ENCODE peak calls at places on chromosome 9, in ten cellular contexts. One of them, this sample, is unnamed.

GRCh38 chr9:16012621-16013020 is 459.8 kb downstream of the CCDC171 start:
- DNase-seq in BJ: no peak
- DNase-seq in GM18507: no peak
- DNase-seq in stimulated activated CD4-positive, alpha-beta T cell treated with anti-CD3 and anti-CD28 coated beads, Interleukin-2, amount 100 ng/mL, for 48 hours: no peak
- DNase-seq in mucosa of gallbladder: no peak
- DNase-seq in B cell: no peak
- DNase-seq in central memory CD4-positive, alpha-beta T cell: no peak
- DNase-seq in stimulated activated naive CD8-positive, alpha-beta T cell treated with anti-CD3 and anti-CD28 coated beads, Interleukin-15, amount 100 ng/mL, for 72 hours: no peak
- DNase-seq in DND-41: no peak
- DNase-seq in dermis microvascular lymphatic vessel endothelial cell: no peak
- DNase-seq in this sample: no peak

GRCh38 chr9:137168907-137169763 is 716 bp downstream of the LRRC26 start:
- DNase-seq in stimulated activated CD4-positive, alpha-beta T cell treated with anti-CD3 and anti-CD28 coated beads, Interleukin-2, amount 100 ng/mL, for 48 hours: no peak
- DNase-seq in GM18507: peak; percentile 47
- DNase-seq in DND-41: no peak
- DNase-seq in mucosa of gallbladder: no peak
- DNase-seq in central memory CD4-positive, alpha-beta T cell: no peak
- DNase-seq in B cell: no peak
- DNase-seq in BJ: no peak
- DNase-seq in stimulated activated naive CD8-positive, alpha-beta T cell treated with anti-CD3 and anti-CD28 coated beads, Interleukin-15, amount 100 ng/mL, for 72 hours: no peak
- DNase-seq in dermis microvascular lymphatic vessel endothelial cell: peak; percentile 74
- DNase-seq in this sample: no peak

GRCh38 chr9:73380411-73380810 is 228.7 kb downstream of the ANXA1 start:
- DNase-seq in DND-41: no peak
- DNase-seq in dermis microvascular lymphatic vessel endothelial cell: no peak
- DNase-seq in central memory CD4-positive, alpha-beta T cell: no peak
- DNase-seq in B cell: no peak
- DNase-seq in stimulated activated naive CD8-positive, alpha-beta T cell treated with anti-CD3 and anti-CD28 coated beads, Interleukin-15, amount 100 ng/mL, for 72 hours: no peak
- DNase-seq in GM18507: no peak
- DNase-seq in BJ: no peak
- DNase-seq in mucosa of gallbladder: no peak
- DNase-seq in stimulated activated CD4-positive, alpha-beta T cell treated with anti-CD3 and anti-CD28 coated beads, Interleukin-2, amount 100 ng/mL, for 48 hours: no peak
- DNase-seq in this sample: no peak

GRCh38 chr9:134560206-134560605 is 81.4 kb upstream of the COL5A1 start:
- DNase-seq in B cell: no peak
- DNase-seq in DND-41: no peak
- DNase-seq in GM18507: no peak
- DNase-seq in stimulated activated naive CD8-positive, alpha-beta T cell treated with anti-CD3 and anti-CD28 coated beads, Interleukin-15, amount 100 ng/mL, for 72 hours: no peak
- DNase-seq in central memory CD4-positive, alpha-beta T cell: no peak
- DNase-seq in mucosa of gallbladder: no peak
- DNase-seq in BJ: no peak
- DNase-seq in dermis microvascular lymphatic vessel endothelial cell: no peak
- DNase-seq in stimulated activated CD4-positive, alpha-beta T cell treated with anti-CD3 and anti-CD28 coated beads, Interleukin-2, amount 100 ng/mL, for 48 hours: no peak
- DNase-seq in this sample: no peak

GRCh38 chr9:13151489-13151888 is 128.0 kb downstream of the MPDZ start:
- DNase-seq in mucosa of gallbladder: no peak
- DNase-seq in central memory CD4-positive, alpha-beta T cell: no peak
- DNase-seq in DND-41: no peak
- DNase-seq in BJ: no peak
- DNase-seq in GM18507: no peak
- DNase-seq in stimulated activated naive CD8-positive, alpha-beta T cell treated with anti-CD3 and anti-CD28 coated beads, Interleukin-15, amount 100 ng/mL, for 72 hours: no peak
- DNase-seq in stimulated activated CD4-positive, alpha-beta T cell treated with anti-CD3 and anti-CD28 coated beads, Interleukin-2, amount 100 ng/mL, for 48 hours: no peak
- DNase-seq in B cell: no peak
- DNase-seq in dermis microvascular lymphatic vessel endothelial cell: no peak
- DNase-seq in this sample: no peak

GRCh38 chr9:4258321-4259093 is 41.4 kb downstream of the GLIS3 start:
- DNase-seq in GM18507: no peak
- DNase-seq in DND-41: no peak
- DNase-seq in mucosa of gallbladder: no peak
- DNase-seq in dermis microvascular lymphatic vessel endothelial cell: peak; percentile 41
- DNase-seq in central memory CD4-positive, alpha-beta T cell: no peak
- DNase-seq in stimulated activated naive CD8-positive, alpha-beta T cell treated with anti-CD3 and anti-CD28 coated beads, Interleukin-15, amount 100 ng/mL, for 72 hours: no peak
- DNase-seq in BJ: no peak
- DNase-seq in B cell: no peak
- DNase-seq in stimulated activated CD4-positive, alpha-beta T cell treated with anti-CD3 and anti-CD28 coated beads, Interleukin-2, amount 100 ng/mL, for 48 hours: no peak
- DNase-seq in this sample: no peak

GRCh38 chr9:12784461-12785250 is 9.8 kb downstream of the LURAP1L start:
- DNase-seq in BJ: peak; percentile 82
- DNase-seq in stimulated activated naive CD8-positive, alpha-beta T cell treated with anti-CD3 and anti-CD28 coated beads, Interleukin-15, amount 100 ng/mL, for 72 hours: no peak
- DNase-seq in central memory CD4-positive, alpha-beta T cell: no peak
- DNase-seq in GM18507: no peak
- DNase-seq in dermis microvascular lymphatic vessel endothelial cell: peak; percentile 48
- DNase-seq in B cell: no peak
- DNase-seq in stimulated activated CD4-positive, alpha-beta T cell treated with anti-CD3 and anti-CD28 coated beads, Interleukin-2, amount 100 ng/mL, for 48 hours: no peak
- DNase-seq in DND-41: no peak
- DNase-seq in mucosa of gallbladder: peak; percentile 65
- DNase-seq in this sample: no peak

GRCh38 chr9:133334161-133334560 is 1.8 kb downstream of the SURF6 start:
- DNase-seq in mucosa of gallbladder: peak; percentile 72
- DNase-seq in stimulated activated naive CD8-positive, alpha-beta T cell treated with anti-CD3 and anti-CD28 coated beads, Interleukin-15, amount 100 ng/mL, for 72 hours: no peak
- DNase-seq in stimulated activated CD4-positive, alpha-beta T cell treated with anti-CD3 and anti-CD28 coated beads, Interleukin-2, amount 100 ng/mL, for 48 hours: no peak
- DNase-seq in dermis microvascular lymphatic vessel endothelial cell: no peak
- DNase-seq in BJ: no peak
- DNase-seq in DND-41: no peak
- DNase-seq in B cell: no peak
- DNase-seq in GM18507: no peak
- DNase-seq in central memory CD4-positive, alpha-beta T cell: no peak
- DNase-seq in this sample: no peak

GRCh38 chr9:22237497-22238363 is 208.9 kb upstream of the DMRTA1 start:
- DNase-seq in mucosa of gallbladder: no peak
- DNase-seq in DND-41: peak; percentile 38
- DNase-seq in stimulated activated naive CD8-positive, alpha-beta T cell treated with anti-CD3 and anti-CD28 coated beads, Interleukin-15, amount 100 ng/mL, for 72 hours: no peak
- DNase-seq in B cell: no peak
- DNase-seq in central memory CD4-positive, alpha-beta T cell: no peak
- DNase-seq in dermis microvascular lymphatic vessel endothelial cell: peak; percentile 62
- DNase-seq in GM18507: no peak
- DNase-seq in BJ: no peak
- DNase-seq in stimulated activated CD4-positive, alpha-beta T cell treated with anti-CD3 and anti-CD28 coated beads, Interleukin-2, amount 100 ng/mL, for 48 hours: no peak
- DNase-seq in this sample: no peak

GRCh38 chr9:124389146-124389939 is 25.9 kb downstream of the PSMB7 start:
- DNase-seq in GM18507: no peak
- DNase-seq in stimulated activated naive CD8-positive, alpha-beta T cell treated with anti-CD3 and anti-CD28 coated beads, Interleukin-15, amount 100 ng/mL, for 72 hours: no peak
- DNase-seq in DND-41: no peak
- DNase-seq in mucosa of gallbladder: no peak
- DNase-seq in central memory CD4-positive, alpha-beta T cell: no peak
- DNase-seq in B cell: no peak
- DNase-seq in stimulated activated CD4-positive, alpha-beta T cell treated with anti-CD3 and anti-CD28 coated beads, Interleukin-2, amount 100 ng/mL, for 48 hours: no peak
- DNase-seq in dermis microvascular lymphatic vessel endothelial cell: no peak
- DNase-seq in BJ: no peak
- DNase-seq in this sample: no peak

GRCh38 chr9:129458663-129459549 is 162.0 kb downstream of the C9orf50 start:
- DNase-seq in GM18507: no peak
- DNase-seq in dermis microvascular lymphatic vessel endothelial cell: no peak
- DNase-seq in BJ: no peak
- DNase-seq in DND-41: peak; percentile 20
- DNase-seq in B cell: peak; percentile 87
- DNase-seq in mucosa of gallbladder: peak; percentile 36
- DNase-seq in stimulated activated CD4-positive, alpha-beta T cell treated with anti-CD3 and anti-CD28 coated beads, Interleukin-2, amount 100 ng/mL, for 48 hours: no peak
- DNase-seq in stimulated activated naive CD8-positive, alpha-beta T cell treated with anti-CD3 and anti-CD28 coated beads, Interleukin-15, amount 100 ng/mL, for 72 hours: peak; percentile 62
- DNase-seq in central memory CD4-positive, alpha-beta T cell: no peak
- DNase-seq in this sample: no peak

GRCh38 chr9:127791085-127791484 is 5.3 kb downstream of the CDK9 start:
- DNase-seq in dermis microvascular lymphatic vessel endothelial cell: no peak
- DNase-seq in central memory CD4-positive, alpha-beta T cell: no peak
- DNase-seq in DND-41: no peak
- DNase-seq in GM18507: no peak
- DNase-seq in BJ: no peak
- DNase-seq in stimulated activated CD4-positive, alpha-beta T cell treated with anti-CD3 and anti-CD28 coated beads, Interleukin-2, amount 100 ng/mL, for 48 hours: no peak
- DNase-seq in mucosa of gallbladder: no peak
- DNase-seq in stimulated activated naive CD8-positive, alpha-beta T cell treated with anti-CD3 and anti-CD28 coated beads, Interleukin-15, amount 100 ng/mL, for 72 hours: no peak
- DNase-seq in B cell: no peak
- DNase-seq in this sample: no peak

GRCh38 chr9:127647451-127647850 is 35.4 kb downstream of the STXBP1 start:
- DNase-seq in mucosa of gallbladder: no peak
- DNase-seq in DND-41: no peak
- DNase-seq in dermis microvascular lymphatic vessel endothelial cell: no peak
- DNase-seq in GM18507: no peak
- DNase-seq in B cell: no peak
- DNase-seq in central memory CD4-positive, alpha-beta T cell: no peak
- DNase-seq in stimulated activated naive CD8-positive, alpha-beta T cell treated with anti-CD3 and anti-CD28 coated beads, Interleukin-15, amount 100 ng/mL, for 72 hours: no peak
- DNase-seq in stimulated activated CD4-positive, alpha-beta T cell treated with anti-CD3 and anti-CD28 coated beads, Interleukin-2, amount 100 ng/mL, for 48 hours: no peak
- DNase-seq in BJ: no peak
- DNase-seq in this sample: no peak

GRCh38 chr9:92097997-92098482 is 17.2 kb downstream of the SPTLC1 start:
- DNase-seq in stimulated activated CD4-positive, alpha-beta T cell treated with anti-CD3 and anti-CD28 coated beads, Interleukin-2, amount 100 ng/mL, for 48 hours: peak; percentile 73
- DNase-seq in mucosa of gallbladder: peak; percentile 88
- DNase-seq in DND-41: no peak
- DNase-seq in dermis microvascular lymphatic vessel endothelial cell: peak; percentile 87
- DNase-seq in B cell: no peak
- DNase-seq in BJ: peak; percentile 4
- DNase-seq in stimulated activated naive CD8-positive, alpha-beta T cell treated with anti-CD3 and anti-CD28 coated beads, Interleukin-15, amount 100 ng/mL, for 72 hours: peak; percentile 11
- DNase-seq in central memory CD4-positive, alpha-beta T cell: peak; percentile 62
- DNase-seq in GM18507: no peak
- DNase-seq in this sample: no peak

GRCh38 chr9:708556-709432 is 132.7 kb upstream of the DMRT1 start:
- DNase-seq in GM18507: no peak
- DNase-seq in BJ: no peak
- DNase-seq in stimulated activated CD4-positive, alpha-beta T cell treated with anti-CD3 and anti-CD28 coated beads, Interleukin-2, amount 100 ng/mL, for 48 hours: no peak
- DNase-seq in mucosa of gallbladder: no peak
- DNase-seq in dermis microvascular lymphatic vessel endothelial cell: peak; percentile 47
- DNase-seq in central memory CD4-positive, alpha-beta T cell: no peak
- DNase-seq in DND-41: no peak
- DNase-seq in B cell: no peak
- DNase-seq in stimulated activated naive CD8-positive, alpha-beta T cell treated with anti-CD3 and anti-CD28 coated beads, Interleukin-15, amount 100 ng/mL, for 72 hours: no peak
- DNase-seq in this sample: no peak

GRCh38 chr9:13919386-13919785 is 394.6 kb downstream of the NFIB start:
- DNase-seq in dermis microvascular lymphatic vessel endothelial cell: no peak
- DNase-seq in stimulated activated naive CD8-positive, alpha-beta T cell treated with anti-CD3 and anti-CD28 coated beads, Interleukin-15, amount 100 ng/mL, for 72 hours: no peak
- DNase-seq in BJ: no peak
- DNase-seq in stimulated activated CD4-positive, alpha-beta T cell treated with anti-CD3 and anti-CD28 coated beads, Interleukin-2, amount 100 ng/mL, for 48 hours: no peak
- DNase-seq in DND-41: no peak
- DNase-seq in mucosa of gallbladder: no peak
- DNase-seq in B cell: no peak
- DNase-seq in GM18507: no peak
- DNase-seq in central memory CD4-positive, alpha-beta T cell: no peak
- DNase-seq in this sample: no peak

GRCh38 chr9:22111871-22112247 is 102.8 kb upstream of the CDKN2B start:
- DNase-seq in central memory CD4-positive, alpha-beta T cell: no peak
- DNase-seq in stimulated activated CD4-positive, alpha-beta T cell treated with anti-CD3 and anti-CD28 coated beads, Interleukin-2, amount 100 ng/mL, for 48 hours: no peak
- DNase-seq in GM18507: no peak
- DNase-seq in dermis microvascular lymphatic vessel endothelial cell: peak; percentile 59
- DNase-seq in DND-41: no peak
- DNase-seq in B cell: no peak
- DNase-seq in stimulated activated naive CD8-positive, alpha-beta T cell treated with anti-CD3 and anti-CD28 coated beads, Interleukin-15, amount 100 ng/mL, for 72 hours: no peak
- DNase-seq in mucosa of gallbladder: no peak
- DNase-seq in BJ: peak; percentile 66
- DNase-seq in this sample: no peak

GRCh38 chr9:131721096-131721495 is 18.8 kb downstream of the RAPGEF1 start:
- DNase-seq in dermis microvascular lymphatic vessel endothelial cell: no peak
- DNase-seq in central memory CD4-positive, alpha-beta T cell: no peak
- DNase-seq in GM18507: no peak
- DNase-seq in DND-41: no peak
- DNase-seq in stimulated activated CD4-positive, alpha-beta T cell treated with anti-CD3 and anti-CD28 coated beads, Interleukin-2, amount 100 ng/mL, for 48 hours: no peak
- DNase-seq in mucosa of gallbladder: no peak
- DNase-seq in B cell: no peak
- DNase-seq in BJ: no peak
- DNase-seq in stimulated activated naive CD8-positive, alpha-beta T cell treated with anti-CD3 and anti-CD28 coated beads, Interleukin-15, amount 100 ng/mL, for 72 hours: no peak
- DNase-seq in this sample: no peak

GRCh38 chr9:121760571-121760970 is 109.1 kb downstream of the DAB2IP start:
- DNase-seq in B cell: no peak
- DNase-seq in mucosa of gallbladder: no peak
- DNase-seq in GM18507: no peak
- DNase-seq in dermis microvascular lymphatic vessel endothelial cell: no peak
- DNase-seq in BJ: no peak
- DNase-seq in stimulated activated CD4-positive, alpha-beta T cell treated with anti-CD3 and anti-CD28 coated beads, Interleukin-2, amount 100 ng/mL, for 48 hours: no peak
- DNase-seq in central memory CD4-positive, alpha-beta T cell: no peak
- DNase-seq in stimulated activated naive CD8-positive, alpha-beta T cell treated with anti-CD3 and anti-CD28 coated beads, Interleukin-15, amount 100 ng/mL, for 72 hours: no peak
- DNase-seq in DND-41: no peak
- DNase-seq in this sample: no peak

GRCh38 chr9:36164361-36164760 is 4.8 kb upstream of the CCIN start:
- DNase-seq in central memory CD4-positive, alpha-beta T cell: no peak
- DNase-seq in mucosa of gallbladder: no peak
- DNase-seq in stimulated activated naive CD8-positive, alpha-beta T cell treated with anti-CD3 and anti-CD28 coated beads, Interleukin-15, amount 100 ng/mL, for 72 hours: no peak
- DNase-seq in DND-41: no peak
- DNase-seq in BJ: no peak
- DNase-seq in B cell: no peak
- DNase-seq in stimulated activated CD4-positive, alpha-beta T cell treated with anti-CD3 and anti-CD28 coated beads, Interleukin-2, amount 100 ng/mL, for 48 hours: no peak
- DNase-seq in dermis microvascular lymphatic vessel endothelial cell: no peak
- DNase-seq in GM18507: no peak
- DNase-seq in this sample: no peak

GRCh38 chr9:112890106-112891081 is at the start of gene SLC46A2:
- DNase-seq in dermis microvascular lymphatic vessel endothelial cell: no peak
- DNase-seq in stimulated activated naive CD8-positive, alpha-beta T cell treated with anti-CD3 and anti-CD28 coated beads, Interleukin-15, amount 100 ng/mL, for 72 hours: no peak
- DNase-seq in mucosa of gallbladder: no peak
- DNase-seq in DND-41: no peak
- DNase-seq in B cell: no peak
- DNase-seq in stimulated activated CD4-positive, alpha-beta T cell treated with anti-CD3 and anti-CD28 coated beads, Interleukin-2, amount 100 ng/mL, for 48 hours: no peak
- DNase-seq in central memory CD4-positive, alpha-beta T cell: no peak
- DNase-seq in BJ: no peak
- DNase-seq in GM18507: no peak
- DNase-seq in this sample: no peak

GRCh38 chr9:127130661-127131538 is 8.5 kb upstream of the ANGPTL2 start:
- DNase-seq in GM18507: no peak
- DNase-seq in BJ: peak; percentile 84
- DNase-seq in stimulated activated naive CD8-positive, alpha-beta T cell treated with anti-CD3 and anti-CD28 coated beads, Interleukin-15, amount 100 ng/mL, for 72 hours: no peak
- DNase-seq in DND-41: no peak
- DNase-seq in B cell: no peak
- DNase-seq in stimulated activated CD4-positive, alpha-beta T cell treated with anti-CD3 and anti-CD28 coated beads, Interleukin-2, amount 100 ng/mL, for 48 hours: no peak
- DNase-seq in dermis microvascular lymphatic vessel endothelial cell: no peak
- DNase-seq in central memory CD4-positive, alpha-beta T cell: no peak
- DNase-seq in mucosa of gallbladder: peak; percentile 56
- DNase-seq in this sample: no peak

GRCh38 chr9:123453904-123454321 is 97.9 kb downstream of the CRB2 start:
- DNase-seq in DND-41: no peak
- DNase-seq in central memory CD4-positive, alpha-beta T cell: no peak
- DNase-seq in mucosa of gallbladder: no peak
- DNase-seq in BJ: no peak
- DNase-seq in dermis microvascular lymphatic vessel endothelial cell: no peak
- DNase-seq in stimulated activated CD4-positive, alpha-beta T cell treated with anti-CD3 and anti-CD28 coated beads, Interleukin-2, amount 100 ng/mL, for 48 hours: no peak
- DNase-seq in B cell: no peak
- DNase-seq in stimulated activated naive CD8-positive, alpha-beta T cell treated with anti-CD3 and anti-CD28 coated beads, Interleukin-15, amount 100 ng/mL, for 72 hours: no peak
- DNase-seq in GM18507: no peak
- DNase-seq in this sample: no peak

GRCh38 chr9:34124923-34125322 is 1.6 kb downstream of the DCAF12 start:
- DNase-seq in dermis microvascular lymphatic vessel endothelial cell: no peak
- DNase-seq in GM18507: no peak
- DNase-seq in B cell: no peak
- DNase-seq in stimulated activated naive CD8-positive, alpha-beta T cell treated with anti-CD3 and anti-CD28 coated beads, Interleukin-15, amount 100 ng/mL, for 72 hours: no peak
- DNase-seq in central memory CD4-positive, alpha-beta T cell: no peak
- DNase-seq in stimulated activated CD4-positive, alpha-beta T cell treated with anti-CD3 and anti-CD28 coated beads, Interleukin-2, amount 100 ng/mL, for 48 hours: no peak
- DNase-seq in BJ: no peak
- DNase-seq in DND-41: no peak
- DNase-seq in mucosa of gallbladder: no peak
- DNase-seq in this sample: no peak

GRCh38 chr9:89177401-89178161 is 1.0 kb downstream of the SHC3 start:
- DNase-seq in central memory CD4-positive, alpha-beta T cell: no peak
- DNase-seq in stimulated activated CD4-positive, alpha-beta T cell treated with anti-CD3 and anti-CD28 coated beads, Interleukin-2, amount 100 ng/mL, for 48 hours: no peak
- DNase-seq in mucosa of gallbladder: no peak
- DNase-seq in dermis microvascular lymphatic vessel endothelial cell: no peak
- DNase-seq in DND-41: no peak
- DNase-seq in BJ: no peak
- DNase-seq in stimulated activated naive CD8-positive, alpha-beta T cell treated with anti-CD3 and anti-CD28 coated beads, Interleukin-15, amount 100 ng/mL, for 72 hours: no peak
- DNase-seq in GM18507: no peak
- DNase-seq in B cell: no peak
- DNase-seq in this sample: no peak